ENCODE peak calls at places on chromosomes 11 and 22, in five cellular contexts. E is GM12878, K is K562, X is H1, N is HepG2. Z is an unnamed sample.

GRCh38 chr22:26846645-26847044 is 189.3 kb downstream of the MIAT start:
- DNase-seq in E (no peak), K (no peak), N (no peak), X (peak), Z (no peak)

GRCh38 chr11:65856689-65857499 is 1.1 kb downstream of the CFL1 start:
- DNase-seq in X (peak), N (peak), K (peak), E (no peak), Z (peak)

GRCh38 chr22:45804986-45805325 is 133.3 kb downstream of the ATXN10 start:
- DNase-seq in E (no peak), K (no peak), X (no peak), N (peak), Z (no peak)

GRCh38 chr22:22697377-22698120 is 53.1 kb downstream of the GGTLC2 start:
- DNase-seq in N (no peak), K (peak), X (no peak), E (no peak), Z (peak)

GRCh38 chr11:63845305-63845704 is 6.4 kb downstream of the MARK2 start:
- DNase-seq in K (peak), X (no peak), E (no peak), N (peak), Z (no peak)

GRCh38 chr11:124041254-124041653 is at the start of gene OR10G7:
- DNase-seq in N (no peak), E (no peak), K (no peak), X (no peak), Z (no peak)

GRCh38 chr11:106670069-106670468 is 348.2 kb downstream of the GUCY1A2 start:
- DNase-seq in K (no peak), N (no peak), X (no peak), E (no peak), Z (no peak)

GRCh38 chr11:122202161-122202950 is 86.3 kb upstream of the BLID start:
- DNase-seq in K (no peak), X (peak), E (no peak), N (peak), Z (peak)

GRCh38 chr11:31643831-31644230 is 134.3 kb downstream of the ELP4 start:
- DNase-seq in N (no peak), E (no peak), X (no peak), K (no peak), Z (no peak)

GRCh38 chr22:21451545-21452520 is 15.4 kb upstream of the TMEM191C start:
- DNase-seq in X (peak), N (no peak), E (no peak), K (no peak), Z (no peak)

GRCh38 chr11:22521226-22521625 is 104.4 kb downstream of the FANCF start:
- DNase-seq in E (no peak), K (peak), X (no peak), N (peak), Z (no peak)

GRCh38 chr11:34558211-34558610 is 44.6 kb upstream of the ELF5 start:
- DNase-seq in N (no peak), X (no peak), K (no peak), E (no peak), Z (no peak)

GRCh38 chr11:121884601-121885000 is 231.4 kb downstream of the BLID start:
- DNase-seq in X (no peak), E (no peak), K (no peak), N (no peak), Z (no peak)

GRCh38 chr11:59756845-59757244 is 1.7 kb downstream of the STX3 start:
- DNase-seq in N (no peak), E (no peak), K (peak), X (no peak), Z (no peak)

GRCh38 chr11:122394326-122394725 is 261.2 kb upstream of the UBASH3B start:
- DNase-seq in K (no peak), E (no peak), X (no peak), N (no peak), Z (no peak)

GRCh38 chr11:14973621-14974020 is 1.5 kb upstream of the CALCA start:
- DNase-seq in N (no peak), X (peak), E (no peak), K (no peak), Z (peak)

GRCh38 chr22:35605787-35606492 is 11.2 kb downstream of the MB start:
- DNase-seq in N (no peak), E (no peak), K (no peak), X (no peak), Z (no peak)

GRCh38 chr11:122720482-122720881 is 65.0 kb downstream of the UBASH3B start:
- DNase-seq in E (no peak), X (no peak), N (no peak), K (no peak), Z (no peak)

GRCh38 chr22:44658371-44658953 is 43.5 kb upstream of the PRR5 start:
- DNase-seq in K (no peak), X (no peak), N (no peak), E (no peak), Z (no peak)

GRCh38 chr22:37932821-37933578 is 20.4 kb downstream of the C22orf23 start:
- DNase-seq in X (no peak), E (no peak), K (no peak), N (no peak), Z (no peak)

GRCh38 chr11:111186308-111186967 is 59.1 kb upstream of the POU2AF2 start:
- DNase-seq in X (no peak), E (no peak), K (no peak), N (no peak), Z (no peak)

GRCh38 chr11:111185259-111185658 is 60.3 kb upstream of the POU2AF2 start:
- DNase-seq in E (no peak), N (no peak), K (no peak), X (no peak), Z (no peak)

GRCh38 chr11:111194789-111195188 is 50.7 kb upstream of the POU2AF2 start:
- DNase-seq in K (no peak), N (no peak), X (no peak), E (no peak), Z (no peak)

GRCh38 chr11:111193924-111194490 is 51.5 kb upstream of the POU2AF2 start:
- DNase-seq in X (no peak), E (no peak), K (no peak), N (no peak), Z (no peak)

GRCh38 chr11:111189466-111189865 is 56.1 kb upstream of the POU2AF2 start:
- DNase-seq in K (no peak), E (no peak), N (no peak), X (no peak), Z (no peak)
- TF ChIP-seq ATF2 in K (no peak), E (no peak), N (no peak), X (no peak), Z (no peak)

DNA sequence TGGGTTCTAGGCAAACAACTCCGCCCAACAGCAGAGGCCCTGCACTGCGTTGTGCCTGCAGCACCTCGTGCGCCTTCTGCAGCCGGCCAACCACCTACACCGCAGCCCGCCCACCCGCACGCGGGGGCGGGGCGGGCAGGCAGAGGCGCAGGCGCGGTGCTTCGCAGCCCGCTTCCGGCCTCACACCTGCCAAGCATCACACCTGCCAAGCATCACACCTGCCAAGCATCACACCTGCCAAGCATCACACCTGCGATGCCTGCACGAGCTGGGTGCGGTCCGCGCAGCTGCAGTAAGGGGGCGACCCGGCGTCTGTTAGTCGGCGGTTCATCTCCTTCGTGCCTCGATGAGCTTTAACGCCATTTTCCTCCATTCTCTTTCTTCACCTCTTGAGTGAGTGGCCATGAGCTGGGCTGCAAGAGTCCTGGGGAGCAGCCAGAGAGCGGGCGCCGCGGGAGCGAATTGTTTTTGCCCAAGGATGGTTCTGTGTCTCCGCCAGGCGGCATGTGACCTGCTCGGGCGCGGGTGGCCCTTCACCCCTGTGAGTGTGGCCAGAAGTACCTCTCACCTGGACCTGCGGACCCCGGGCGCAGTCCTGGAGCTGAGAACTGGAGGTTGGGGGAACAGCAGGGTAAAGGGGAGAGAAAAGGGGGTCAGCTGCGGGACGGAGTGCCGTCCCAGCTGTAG is at the start of gene LDHAL6A:
- DNase-seq in N (no peak), X (peak), K (peak), E (no peak), Z (peak)
- TF ChIP-seq ATF2 in N (no peak), X (no peak), K (no peak), E (no peak), Z (no peak)

DNA sequence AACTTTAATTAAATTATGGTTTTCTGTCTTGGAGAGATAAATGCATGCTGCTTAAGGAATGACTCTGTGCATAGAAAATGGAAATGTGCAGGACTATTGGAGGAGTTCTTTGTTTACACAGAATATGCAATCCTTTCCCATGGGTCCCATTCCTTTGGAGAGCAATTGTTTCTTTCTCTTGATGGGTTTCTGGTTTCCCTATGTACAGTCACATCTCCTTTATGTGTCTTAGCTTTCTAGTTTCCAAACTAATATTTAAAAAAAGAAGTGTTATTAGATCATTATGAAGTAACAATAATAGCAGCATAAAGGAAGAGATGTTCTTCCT is 73.6 kb downstream of the FAT3 start:
- DNase-seq in X (no peak), E (no peak), K (no peak), N (no peak), Z (no peak)
- TF ChIP-seq ATF2 in X (no peak), E (no peak), K (no peak), N (no peak), Z (no peak)

GRCh38 chr11:130431337-130431773 is 2.9 kb upstream of the ADAMTS8 start:
- DNase-seq in N (peak), X (peak), K (peak), E (no peak), Z (peak)
- TF ChIP-seq ATF2 in N (no peak), X (no peak), K (no peak), E (no peak), Z (no peak)

DNA sequence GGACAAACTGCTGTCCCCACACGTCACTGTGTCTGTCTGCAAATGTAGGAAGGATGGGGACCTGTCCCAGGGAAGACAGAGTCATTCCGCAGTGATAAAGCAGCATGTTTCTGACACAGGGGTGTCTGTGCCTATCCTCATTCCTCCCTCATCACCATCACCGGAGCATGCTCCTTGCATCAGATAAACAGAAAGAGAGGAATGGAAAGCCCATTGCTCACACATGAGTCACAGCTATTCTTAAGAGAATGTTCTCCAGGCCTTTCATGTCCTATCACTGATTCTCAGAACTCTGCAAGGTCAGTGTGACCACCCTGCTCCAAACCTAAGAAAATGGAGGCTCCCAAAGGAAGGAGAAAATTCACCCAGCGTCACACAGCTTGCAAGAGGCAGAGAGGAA is 38.9 kb downstream of the ZNF195 start:
- DNase-seq in N (no peak), K (peak), X (no peak), E (no peak), Z (no peak)
- TF ChIP-seq ATF2 in N (no peak), K (no peak), X (no peak), E (no peak), Z (no peak)

GRCh38 chr11:10604340-10604748 is 35.9 kb upstream of the LYVE1 start:
- DNase-seq in E (no peak), N (peak), X (no peak), K (no peak), Z (no peak)
- TF ChIP-seq ATF2 in E (no peak), N (peak), X (no peak), K (no peak), Z (no peak)

GRCh38 chr11:6404341-6405038 is 14.2 kb downstream of the SMPD1 start:
- DNase-seq in X (no peak), E (no peak), K (no peak), N (no peak), Z (no peak)

GRCh38 chr11:6406370-6406769 is 12.5 kb downstream of the APBB1 start:
- DNase-seq in K (no peak), X (no peak), N (no peak), E (no peak), Z (no peak)

GRCh38 chr11:6403539-6403938 is 13.3 kb downstream of the SMPD1 start:
- DNase-seq in E (no peak), K (no peak), N (no peak), X (no peak), Z (no peak)

GRCh38 chr11:6405837-6406236 is 13.1 kb downstream of the APBB1 start:
- DNase-seq in K (no peak), E (no peak), X (no peak), N (no peak), Z (no peak)

DNA sequence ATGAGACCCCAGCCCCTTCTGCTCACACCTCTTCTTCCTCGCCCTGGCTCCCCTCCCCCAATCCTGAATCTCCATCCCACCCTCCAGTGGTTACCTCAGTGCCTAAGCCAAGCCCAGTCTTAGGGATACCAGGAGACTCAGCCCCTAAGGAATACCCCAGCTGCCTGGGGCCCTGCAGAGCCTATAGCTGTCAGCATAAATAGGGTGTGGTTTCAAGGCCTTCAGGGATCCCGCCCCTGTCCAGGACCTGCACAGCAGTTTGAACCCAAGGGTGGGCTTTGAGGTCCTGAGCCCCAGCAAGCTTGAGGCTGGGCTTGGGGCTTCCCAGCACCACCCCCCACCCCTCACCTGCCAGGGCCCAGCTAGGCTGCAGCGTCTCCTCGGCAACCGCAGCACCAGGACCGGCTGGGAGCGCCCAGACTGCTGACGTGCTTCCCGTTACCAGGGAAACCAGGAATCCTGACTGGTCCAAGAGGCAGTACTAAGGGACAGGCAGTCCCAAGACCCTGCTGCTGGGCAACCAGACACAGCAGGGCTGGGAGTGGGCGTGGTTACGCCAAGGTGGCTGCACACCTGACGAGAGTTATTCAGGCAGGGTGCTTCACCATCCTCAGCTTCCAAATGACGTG is 13.7 kb downstream of the APBB1 start:
- DNase-seq in K (no peak), X (peak), E (no peak), N (no peak), Z (peak)
- TF ChIP-seq ATF2 in K (no peak), X (no peak), E (no peak), N (no peak), Z (no peak)

GRCh38 chr22:19884954-19885751 is 30.5 kb upstream of the GNB1L start:
- DNase-seq in E (no peak), K (no peak), N (no peak), X (no peak), Z (peak)
- TF ChIP-seq ATF2 in E (no peak), K (no peak), N (no peak), X (no peak), Z (no peak)

GRCh38 chr11:93744669-93745004 is 3.2 kb downstream of the C11orf54 start:
- DNase-seq in X (no peak), E (no peak), K (no peak), N (peak), Z (no peak)

GRCh38 chr11:93741882-93742226 is 382 bp downstream of the C11orf54 start:
- DNase-seq in X (no peak), E (no peak), N (peak), K (peak), Z (no peak)

GRCh38 chr11:93743316-93743715 is 1.8 kb downstream of the C11orf54 start:
- DNase-seq in K (no peak), X (no peak), E (no peak), N (no peak), Z (no peak)

GRCh38 chr11:93751001-93751400 is 9.5 kb downstream of the C11orf54 start:
- DNase-seq in N (no peak), E (no peak), X (no peak), K (no peak), Z (no peak)

GRCh38 chr11:93747122-93747521 is 5.7 kb downstream of the C11orf54 start:
- DNase-seq in X (no peak), K (no peak), N (no peak), E (no peak), Z (no peak)
- TF ChIP-seq ATF2 in X (no peak), K (no peak), N (no peak), E (no peak), Z (no peak)

GRCh38 chr11:1749787-1750351 is 526 bp downstream of the IFITM10 start:
- DNase-seq in E (no peak), K (no peak), N (no peak), X (no peak), Z (no peak)
- TF ChIP-seq ATF2 in E (no peak), K (no peak), N (no peak), X (no peak), Z (no peak)